ENCODE peak calls at places on chromosomes 4 and X, in five cellular contexts. Q is epithelial cell of proximal tubule, K is right lobe of liver, M is left ventricle myocardium inferior, R is GM23338. W is an unnamed sample.

GRCh38 chr4:53015681-53016080 is 153.6 kb downstream of the RASL11B start:
- DNase-seq in M (no peak), K (no peak), R (peak), Q (no peak), W (no peak)

GRCh38 chr4:47692691-47693090 is 145.2 kb downstream of the CORIN start:
- DNase-seq in M (no peak), R (no peak), Q (no peak), K (no peak), W (no peak)

GRCh38 chr4:185096032-185096653 is 46.9 kb upstream of the SLC25A4 start:
- DNase-seq in M (no peak), Q (no peak), R (peak), K (no peak), W (peak)

GRCh38 chr4:175330236-175330635 is 412.1 kb downstream of the ADAM29 start:
- DNase-seq in R (no peak), K (no peak), M (no peak), Q (no peak), W (no peak)

GRCh38 chrX:51743179-51743957 is at the start of gene GSPT2:
- DNase-seq in K (peak), M (peak), R (peak), Q (no peak), W (peak)

GRCh38 chrX:41600266-41600665 is 88.5 kb upstream of the GPR34 start:
- DNase-seq in M (no peak), K (no peak), Q (peak), R (peak), W (no peak)

GRCh38 chrX:40298569-40298968 is 200.8 kb upstream of the BCOR start:
- DNase-seq in K (no peak), R (peak), M (no peak), Q (no peak), W (no peak)

GRCh38 chrX:134603806-134604700 is 54.2 kb downstream of the PLAC1 start:
- DNase-seq in K (no peak), Q (no peak), M (no peak), R (peak), W (no peak)

GRCh38 chrX:97398030-97398551 is 514.4 kb downstream of the RPA4 start:
- DNase-seq in Q (no peak), M (no peak), R (no peak), K (no peak), W (no peak)

GRCh38 chr4:145934434-145935047 is 4.1 kb downstream of the ZNF827 start:
- DNase-seq in K (no peak), Q (no peak), R (no peak), M (no peak), W (no peak)
- H3K4me3 ChIP-seq in K (no peak), Q (peak), R (peak), M (no peak), W (no peak)

DNA sequence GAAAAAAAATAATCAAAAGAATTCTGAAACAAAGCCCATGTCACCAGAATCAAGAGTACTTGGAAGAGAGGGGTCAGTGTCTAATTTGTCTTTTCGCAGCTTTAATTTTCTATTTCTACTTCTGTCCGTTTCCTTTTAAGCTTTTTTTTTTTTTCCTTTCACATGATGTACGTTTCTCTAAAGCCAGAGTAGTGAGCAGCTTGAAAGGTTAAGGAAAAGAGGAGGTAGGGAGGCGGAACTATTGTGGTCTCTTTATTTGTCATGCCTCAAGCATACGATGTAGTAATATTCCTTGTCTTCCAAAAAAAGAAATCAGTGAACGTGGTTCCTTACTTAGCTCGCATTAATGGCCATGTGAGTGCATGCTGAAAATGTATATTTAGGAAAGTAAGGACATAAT is 311.5 kb downstream of the TENM3 start:
- DNase-seq in R (no peak), M (no peak), Q (no peak), K (no peak), W (no peak)
- H3K4me3 ChIP-seq in R (no peak), M (no peak), Q (peak), K (no peak), W (no peak)

DNA sequence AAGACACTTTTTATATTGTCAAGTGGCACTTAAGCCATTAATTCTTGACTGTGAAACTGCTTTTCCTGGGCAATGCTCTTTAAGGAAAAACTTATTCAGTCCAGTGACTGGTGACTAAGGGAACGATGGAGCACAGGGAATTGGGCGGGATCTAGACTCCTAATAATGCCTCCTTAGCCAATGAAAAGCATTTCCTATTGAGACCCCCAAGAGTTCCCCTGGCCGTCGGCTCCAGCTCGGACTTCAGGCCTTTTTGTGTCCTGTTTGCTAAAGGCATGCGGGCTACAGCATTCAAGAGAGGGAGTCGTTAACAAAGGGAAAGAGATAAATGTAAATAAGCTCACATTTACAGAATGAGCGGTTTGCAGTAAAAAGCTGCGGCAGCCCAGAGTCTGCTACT is at the start of gene LPAR4:
- DNase-seq in M (no peak), K (no peak), Q (no peak), R (peak), W (no peak)
- H3K4me3 ChIP-seq in M (peak), K (no peak), Q (peak), R (peak), W (no peak)

DNA sequence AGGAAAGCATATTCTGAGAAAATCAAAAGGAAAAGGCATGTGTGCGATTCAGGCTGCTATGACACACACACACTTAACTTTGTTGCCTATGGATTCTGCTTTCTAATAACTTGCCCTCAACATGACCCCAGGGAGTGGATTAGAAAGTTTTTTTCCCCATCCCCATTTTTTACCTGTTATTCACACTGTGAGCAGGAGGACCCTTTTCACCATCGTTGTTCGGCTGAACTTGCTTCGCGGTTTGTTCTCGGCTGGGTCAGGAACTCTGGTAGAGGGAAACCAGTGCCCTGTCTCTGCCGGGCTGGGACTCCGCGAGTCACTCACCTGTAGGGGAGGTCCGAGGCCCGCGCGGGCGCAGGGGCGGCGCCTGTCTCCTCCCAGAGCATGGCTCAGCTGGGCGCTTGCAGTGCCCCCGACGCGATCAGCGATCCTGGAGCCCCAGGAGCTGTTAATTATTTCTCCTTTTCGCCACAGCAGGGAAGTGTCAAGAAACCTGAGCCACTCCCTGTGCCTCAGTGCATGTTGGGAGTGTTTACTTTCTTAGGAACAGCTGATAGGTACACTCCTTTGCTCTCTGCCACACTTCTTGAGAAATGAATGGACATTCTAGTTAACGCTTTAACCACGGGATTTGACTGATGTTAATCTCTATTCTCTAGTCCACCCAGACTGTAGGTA is at the start of gene RASSF6:
- DNase-seq in K (peak), Q (peak), R (peak), M (no peak), W (no peak)
- H3K4me3 ChIP-seq in K (peak), Q (peak), R (peak), M (peak), W (no peak)